ENCODE peak calls at places on chromosomes 13 and 19, in six cellular contexts. One of them, this sample, is unnamed.

GRCh38 chr13:97758317-97758716 is 195.2 kb upstream of the IPO5 start:
- DNase-seq in psoas muscle: no peak
- DNase-seq in AG09319: no peak
- DNase-seq in fibroblast of lung: no peak
- DNase-seq in IMR-90: no peak
- DNase-seq in A673: no peak
- DNase-seq in this sample: no peak

GRCh38 chr19:50695251-50696064 is 24.1 kb downstream of the SHANK1 start:
- DNase-seq in psoas muscle: peak; percentile 45
- DNase-seq in AG09319: no peak
- DNase-seq in fibroblast of lung: no peak
- DNase-seq in IMR-90: no peak
- DNase-seq in A673: peak; percentile 48
- DNase-seq in this sample: no peak

GRCh38 chr13:46178821-46179220 is 3.2 kb downstream of the LCP1 start:
- DNase-seq in psoas muscle: no peak
- DNase-seq in AG09319: no peak
- DNase-seq in fibroblast of lung: no peak
- DNase-seq in IMR-90: no peak
- DNase-seq in A673: no peak
- DNase-seq in this sample: no peak

GRCh38 chr19:39126593-39127187 is 1.1 kb downstream of the PAK4 start:
- DNase-seq in psoas muscle: no peak
- DNase-seq in AG09319: no peak
- DNase-seq in fibroblast of lung: peak; percentile 38
- DNase-seq in IMR-90: no peak
- DNase-seq in A673: peak; percentile 64
- DNase-seq in this sample: no peak

GRCh38 chr19:19279062-19279612 is 6.0 kb upstream of the TM6SF2 start:
- DNase-seq in psoas muscle: no peak
- DNase-seq in AG09319: no peak
- DNase-seq in fibroblast of lung: no peak
- DNase-seq in IMR-90: no peak
- DNase-seq in A673: no peak
- DNase-seq in this sample: no peak

GRCh38 chr13:48731957-48732569 is 78.3 kb downstream of the CYSLTR2 start:
- DNase-seq in psoas muscle: peak; percentile 68
- DNase-seq in AG09319: no peak
- DNase-seq in fibroblast of lung: no peak
- DNase-seq in IMR-90: no peak
- DNase-seq in A673: peak; percentile 67
- DNase-seq in this sample: no peak

GRCh38 chr19:17348700-17349099 is 11.3 kb downstream of the GTPBP3 start:
- DNase-seq in psoas muscle: peak; percentile 85
- DNase-seq in AG09319: no peak
- DNase-seq in fibroblast of lung: peak; percentile 67
- DNase-seq in IMR-90: peak; percentile 53
- DNase-seq in A673: peak; percentile 88
- DNase-seq in this sample: no peak

GRCh38 chr13:31968473-31968872 is 63.1 kb upstream of the FRY start:
- DNase-seq in psoas muscle: no peak
- DNase-seq in AG09319: no peak
- DNase-seq in fibroblast of lung: no peak
- DNase-seq in IMR-90: no peak
- DNase-seq in A673: no peak
- DNase-seq in this sample: no peak

GRCh38 chr13:73939603-73940002 is 194.6 kb downstream of the KLF12 start:
- DNase-seq in psoas muscle: no peak
- DNase-seq in AG09319: no peak
- DNase-seq in fibroblast of lung: no peak
- DNase-seq in IMR-90: no peak
- DNase-seq in A673: no peak
- DNase-seq in this sample: no peak

GRCh38 chr13:50679321-50679720 is 164.2 kb downstream of the DLEU7 start:
- DNase-seq in psoas muscle: no peak
- DNase-seq in AG09319: no peak
- DNase-seq in fibroblast of lung: peak; percentile 76
- DNase-seq in IMR-90: no peak
- DNase-seq in A673: no peak
- DNase-seq in this sample: no peak

GRCh38 chr19:3783660-3784584 is 2.3 kb downstream of the MATK start:
- DNase-seq in psoas muscle: no peak
- DNase-seq in AG09319: no peak
- DNase-seq in fibroblast of lung: no peak
- DNase-seq in IMR-90: no peak
- DNase-seq in A673: no peak
- DNase-seq in this sample: no peak

GRCh38 chr19:49832556-49832955 is 14.5 kb downstream of the MED25 start:
- DNase-seq in psoas muscle: no peak
- DNase-seq in AG09319: no peak
- DNase-seq in fibroblast of lung: no peak
- DNase-seq in IMR-90: no peak
- DNase-seq in A673: no peak
- DNase-seq in this sample: no peak

GRCh38 chr13:40221460-40222201 is 444.8 kb downstream of the FOXO1 start:
- DNase-seq in psoas muscle: no peak
- DNase-seq in AG09319: no peak
- DNase-seq in fibroblast of lung: peak; percentile 90
- DNase-seq in IMR-90: no peak
- DNase-seq in A673: peak; percentile 18
- DNase-seq in this sample: no peak

GRCh38 chr13:102317593-102317992 is 84.3 kb downstream of the FGF14 start:
- DNase-seq in psoas muscle: peak; percentile 86
- DNase-seq in AG09319: no peak
- DNase-seq in fibroblast of lung: peak; percentile 61
- DNase-seq in IMR-90: peak; percentile 8
- DNase-seq in A673: no peak
- DNase-seq in this sample: no peak

GRCh38 chr19:55461974-55462628 is 659 bp upstream of the ISOC2 start:
- DNase-seq in psoas muscle: no peak
- DNase-seq in AG09319: no peak
- DNase-seq in fibroblast of lung: peak; percentile 31
- DNase-seq in IMR-90: peak; percentile 33
- DNase-seq in A673: peak; percentile 51
- DNase-seq in this sample: no peak

GRCh38 chr19:1577090-1577928 is 9.2 kb upstream of the MEX3D start:
- DNase-seq in psoas muscle: no peak
- DNase-seq in AG09319: no peak
- DNase-seq in fibroblast of lung: no peak
- DNase-seq in IMR-90: no peak
- DNase-seq in A673: no peak
- DNase-seq in this sample: no peak

GRCh38 chr19:12749938-12750521 is 1.6 kb upstream of the BEST2 start:
- DNase-seq in psoas muscle: no peak
- DNase-seq in AG09319: no peak
- DNase-seq in fibroblast of lung: peak; percentile 44
- DNase-seq in IMR-90: peak; percentile 56
- DNase-seq in A673: peak; percentile 59
- DNase-seq in this sample: no peak
- TF ChIP-seq CTCF in psoas muscle: no peak
- TF ChIP-seq CTCF in AG09319: no peak
- TF ChIP-seq CTCF in fibroblast of lung: no peak
- TF ChIP-seq CTCF in IMR-90: no peak
- TF ChIP-seq CTCF in A673: no peak
- TF ChIP-seq CTCF in this sample: no peak

GRCh38 chr13:84200971-84201370 is 318.7 kb upstream of the SLITRK1 start:
- DNase-seq in psoas muscle: no peak
- DNase-seq in AG09319: no peak
- DNase-seq in fibroblast of lung: no peak
- DNase-seq in IMR-90: no peak
- DNase-seq in A673: no peak
- DNase-seq in this sample: no peak
- TF ChIP-seq CTCF in psoas muscle: no peak
- TF ChIP-seq CTCF in AG09319: no peak
- TF ChIP-seq CTCF in fibroblast of lung: no peak
- TF ChIP-seq CTCF in IMR-90: no peak
- TF ChIP-seq CTCF in A673: no peak
- TF ChIP-seq CTCF in this sample: no peak

GRCh38 chr13:110268576-110269185 is 38.3 kb downstream of the COL4A1 start:
- DNase-seq in psoas muscle: no peak
- DNase-seq in AG09319: no peak
- DNase-seq in fibroblast of lung: no peak
- DNase-seq in IMR-90: no peak
- DNase-seq in A673: no peak
- DNase-seq in this sample: no peak
- TF ChIP-seq CTCF in psoas muscle: no peak
- TF ChIP-seq CTCF in AG09319: no peak
- TF ChIP-seq CTCF in fibroblast of lung: no peak
- TF ChIP-seq CTCF in IMR-90: no peak
- TF ChIP-seq CTCF in A673: no peak
- TF ChIP-seq CTCF in this sample: no peak

GRCh38 chr19:47848871-47849473 is 10.1 kb upstream of the TPRX2 start:
- DNase-seq in psoas muscle: no peak
- DNase-seq in AG09319: no peak
- DNase-seq in fibroblast of lung: no peak
- DNase-seq in IMR-90: no peak
- DNase-seq in A673: peak; percentile 49
- DNase-seq in this sample: no peak
- TF ChIP-seq CTCF in psoas muscle: no peak
- TF ChIP-seq CTCF in AG09319: peak; percentile 18
- TF ChIP-seq CTCF in fibroblast of lung: peak; percentile 24
- TF ChIP-seq CTCF in IMR-90: peak; percentile 23
- TF ChIP-seq CTCF in A673: peak; percentile 79
- TF ChIP-seq CTCF in this sample: peak; percentile 81

GRCh38 chr19:30498707-30499106 is 126.5 kb downstream of the ZNF536 start:
- DNase-seq in psoas muscle: no peak
- DNase-seq in AG09319: no peak
- DNase-seq in fibroblast of lung: no peak
- DNase-seq in IMR-90: no peak
- DNase-seq in A673: peak; percentile 25
- DNase-seq in this sample: no peak
- TF ChIP-seq CTCF in psoas muscle: no peak
- TF ChIP-seq CTCF in AG09319: no peak
- TF ChIP-seq CTCF in fibroblast of lung: no peak
- TF ChIP-seq CTCF in IMR-90: no peak
- TF ChIP-seq CTCF in A673: peak; percentile 43
- TF ChIP-seq CTCF in this sample: no peak

GRCh38 chr19:40425450-40426287 is at the start of gene SERTAD1:
- DNase-seq in psoas muscle: peak; percentile 100
- DNase-seq in AG09319: peak; percentile 98
- DNase-seq in fibroblast of lung: peak; percentile 98
- DNase-seq in IMR-90: peak; percentile 99
- DNase-seq in A673: peak; percentile 100
- DNase-seq in this sample: peak; percentile 100
- TF ChIP-seq CTCF in psoas muscle: peak; percentile 71
- TF ChIP-seq CTCF in AG09319: peak; percentile 62
- TF ChIP-seq CTCF in fibroblast of lung: peak; percentile 66
- TF ChIP-seq CTCF in IMR-90: peak; percentile 49
- TF ChIP-seq CTCF in A673: peak; percentile 82
- TF ChIP-seq CTCF in this sample: peak; percentile 95

GRCh38 chr13:99617474-99618255 is 116.4 kb downstream of the TM9SF2 start:
- DNase-seq in psoas muscle: no peak
- DNase-seq in AG09319: peak; percentile 35
- DNase-seq in fibroblast of lung: peak; percentile 35
- DNase-seq in IMR-90: peak; percentile 38
- DNase-seq in A673: peak; percentile 76
- DNase-seq in this sample: no peak
- TF ChIP-seq CTCF in psoas muscle: peak; percentile 55
- TF ChIP-seq CTCF in AG09319: peak; percentile 94
- TF ChIP-seq CTCF in fibroblast of lung: peak; percentile 71
- TF ChIP-seq CTCF in IMR-90: peak; percentile 62
- TF ChIP-seq CTCF in A673: peak; percentile 85
- TF ChIP-seq CTCF in this sample: peak; percentile 91

GRCh38 chr19:48598996-48599626 is 7.4 kb upstream of the SPACA4 start:
- DNase-seq in psoas muscle: no peak
- DNase-seq in AG09319: no peak
- DNase-seq in fibroblast of lung: no peak
- DNase-seq in IMR-90: no peak
- DNase-seq in A673: no peak
- DNase-seq in this sample: no peak

GRCh38 chr19:48595833-48596232 is 10.7 kb upstream of the SPACA4 start:
- DNase-seq in psoas muscle: no peak
- DNase-seq in AG09319: no peak
- DNase-seq in fibroblast of lung: no peak
- DNase-seq in IMR-90: no peak
- DNase-seq in A673: no peak
- DNase-seq in this sample: no peak

GRCh38 chr19:48596679-48597465 is 9.7 kb upstream of the SPACA4 start:
- DNase-seq in psoas muscle: no peak
- DNase-seq in AG09319: no peak
- DNase-seq in fibroblast of lung: no peak
- DNase-seq in IMR-90: no peak
- DNase-seq in A673: no peak
- DNase-seq in this sample: no peak

GRCh38 chr19:48596237-48596636 is 10.3 kb upstream of the SPACA4 start:
- DNase-seq in psoas muscle: no peak
- DNase-seq in AG09319: no peak
- DNase-seq in fibroblast of lung: no peak
- DNase-seq in IMR-90: no peak
- DNase-seq in A673: no peak
- DNase-seq in this sample: no peak

GRCh38 chr19:48595171-48595570 is 11.4 kb upstream of the SPACA4 start:
- DNase-seq in psoas muscle: no peak
- DNase-seq in AG09319: no peak
- DNase-seq in fibroblast of lung: no peak
- DNase-seq in IMR-90: no peak
- DNase-seq in A673: no peak
- DNase-seq in this sample: no peak
- TF ChIP-seq CTCF in psoas muscle: no peak
- TF ChIP-seq CTCF in AG09319: no peak
- TF ChIP-seq CTCF in fibroblast of lung: no peak
- TF ChIP-seq CTCF in IMR-90: no peak
- TF ChIP-seq CTCF in A673: no peak
- TF ChIP-seq CTCF in this sample: no peak

This sample was measured in type B pancreatic cell.